ENCODE peak calls at places on chromosomes 6 and 20, in nine cellular contexts. Q is heart left ventricle, B is brain microvascular endothelial cell, V is AG04450, N is left ventricle myocardium inferior, Z is tibial nerve, K is Peyer's patch, R is left lung, Y is hepatocyte. U is an unnamed sample.

GRCh38 chr20:61430228-61430624 is 178.2 kb downstream of the CDH4 start:
- DNase-seq in Q (no peak), B (no peak), V (no peak), N (no peak), Z (no peak), K (no peak), R (no peak), Y (no peak), U (no peak)

GRCh38 chr6:47680056-47680455 is 18.3 kb upstream of the ADGRF4 start:
- DNase-seq in Q (no peak), B (no peak), V (no peak), N (no peak), Z (no peak), K (no peak), R (no peak), Y (peak; percentile 24), U (no peak)

GRCh38 chr6:3366596-3367413 is 90.0 kb downstream of the SLC22A23 start:
- DNase-seq in Q (no peak), B (no peak), V (no peak), N (no peak), Z (no peak), K (no peak), R (no peak), Y (no peak), U (peak; percentile 78)

GRCh38 chr20:45109634-45110033 is 5.3 kb downstream of the WFDC5 start:
- DNase-seq in Q (no peak), B (no peak), V (no peak), N (no peak), Z (no peak), K (no peak), R (no peak), Y (no peak), U (no peak)

GRCh38 chr20:63441136-63441776 is 31.2 kb downstream of the KCNQ2 start:
- DNase-seq in Q (no peak), B (no peak), V (no peak), N (no peak), Z (no peak), K (no peak), R (no peak), Y (no peak), U (no peak)

GRCh38 chr6:109791301-109791700 is 100.2 kb downstream of the FIG4 start:
- DNase-seq in Q (no peak), B (peak; percentile 58), V (no peak), N (no peak), Z (no peak), K (no peak), R (peak; percentile 59), Y (no peak), U (no peak)

GRCh38 chr20:63060057-63060991 is 53.6 kb upstream of the BHLHE23 start:
- DNase-seq in Q (no peak), B (peak; percentile 52), V (no peak), N (peak; percentile 10), Z (no peak), K (peak; percentile 35), R (peak; percentile 43), Y (no peak), U (peak; percentile 86)

GRCh38 chr20:23160536-23161243 is 74.6 kb upstream of the CD93 start:
- DNase-seq in Q (no peak), B (no peak), V (no peak), N (no peak), Z (peak; percentile 9), K (no peak), R (no peak), Y (no peak), U (no peak)

GRCh38 chr20:59616306-59616705 is 12.0 kb downstream of the PHACTR3 start:
- DNase-seq in Q (no peak), B (no peak), V (no peak), N (no peak), Z (no peak), K (no peak), R (no peak), Y (no peak), U (no peak)

GRCh38 chr6:39181333-39181732 is 47.9 kb downstream of the KCNK5 start:
- DNase-seq in Q (no peak), B (no peak), V (no peak), N (no peak), Z (no peak), K (no peak), R (no peak), Y (no peak), U (no peak)

GRCh38 chr6:39188577-39188976 is 40.7 kb downstream of the KCNK5 start:
- DNase-seq in Q (no peak), B (no peak), V (no peak), N (no peak), Z (no peak), K (peak; percentile 75), R (no peak), Y (no peak), U (no peak)

GRCh38 chr6:39182604-39183003 is 46.7 kb downstream of the KCNK5 start:
- DNase-seq in Q (no peak), B (no peak), V (no peak), N (no peak), Z (no peak), K (peak; percentile 39), R (no peak), Y (no peak), U (no peak)

GRCh38 chr6:39188101-39188455 is 41.2 kb downstream of the KCNK5 start:
- DNase-seq in Q (no peak), B (no peak), V (no peak), N (no peak), Z (no peak), K (no peak), R (no peak), Y (no peak), U (no peak)

GRCh38 chr6:39184906-39185580 is 44.2 kb downstream of the KCNK5 start:
- DNase-seq in Q (no peak), B (no peak), V (no peak), N (no peak), Z (no peak), K (peak; percentile 90), R (no peak), Y (peak; percentile 56), U (no peak)
- H3K27ac ChIP-seq in Q (no peak overlapping the region), B (no peak overlapping the region), V (no peak overlapping the region), N (no peak overlapping the region), Z (peak overlapping the region; percentile 50), K (peak overlapping the region; percentile 83), R (peak overlapping the region; percentile 45), Y (peak overlapping the region; percentile 94), U (no peak overlapping the region)

DNA sequence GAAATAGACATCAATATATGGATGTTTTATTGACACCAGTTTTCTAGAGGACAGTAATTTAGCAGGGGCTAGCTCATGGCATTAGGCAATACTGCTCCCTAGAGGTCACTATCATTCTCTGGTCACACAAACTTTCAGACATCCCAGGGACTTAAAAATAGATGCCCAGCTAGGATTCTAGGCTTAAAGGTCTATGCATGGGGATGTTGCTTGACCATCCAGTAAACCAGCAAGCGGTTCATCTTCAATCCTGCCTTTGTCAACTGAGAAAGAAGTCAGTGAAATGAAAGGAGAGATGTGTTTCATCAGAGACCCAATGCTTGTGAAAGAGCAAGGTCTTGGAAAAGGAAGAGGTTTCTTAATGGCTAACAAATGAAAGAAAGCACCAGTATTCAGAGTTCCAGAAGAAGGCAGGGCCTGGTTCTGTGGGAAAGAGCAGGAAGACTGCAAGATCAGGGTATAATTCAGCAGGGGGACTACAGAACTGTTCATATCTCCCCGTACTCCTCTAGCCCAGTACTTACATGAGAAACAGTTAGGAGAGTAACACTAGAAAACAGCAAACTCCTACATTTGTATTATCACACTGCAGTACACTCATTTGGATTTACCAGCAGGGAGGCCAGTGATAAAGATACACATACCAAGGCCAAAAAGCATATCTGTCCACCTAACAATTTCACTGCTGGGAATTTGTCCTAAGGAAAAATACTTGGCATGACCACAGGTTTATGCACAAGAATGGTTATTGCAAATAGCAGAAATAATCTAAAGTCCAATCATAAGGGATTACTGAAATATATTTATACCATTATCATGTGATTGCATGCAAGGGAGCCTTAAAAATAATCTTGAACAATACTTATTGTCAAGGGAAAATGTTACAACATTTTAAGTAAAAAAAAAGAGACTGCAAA is 151.4 kb upstream of the LAMA2 start:
- DNase-seq in Q (no peak), B (peak; percentile 63), V (peak; percentile 27), N (no peak), Z (no peak), K (no peak), R (no peak), Y (peak; percentile 45), U (peak; percentile 11)
- TF ChIP-seq CTCF in Q (peak; percentile 58), B (peak; percentile 76), V (peak; percentile 71), N (peak; percentile 72), Z (no peak), K (peak; percentile 59), R (peak; percentile 28), Y (peak; percentile 56), U (peak; percentile 71)

GRCh38 chr6:29014729-29015608 is 9.9 kb upstream of the ZNF311 start:
- DNase-seq in Q (no peak), B (no peak), V (no peak), N (no peak), Z (no peak), K (no peak), R (peak; percentile 78), Y (no peak), U (peak; percentile 21)

GRCh38 chr6:29021434-29021833 is 16.3 kb upstream of the ZNF311 start:
- DNase-seq in Q (no peak), B (no peak), V (no peak), N (no peak), Z (no peak), K (no peak), R (no peak), Y (no peak), U (no peak)

GRCh38 chr6:29017428-29017802 is 12.3 kb upstream of the ZNF311 start:
- DNase-seq in Q (no peak), B (no peak), V (no peak), N (no peak), Z (no peak), K (no peak), R (no peak), Y (no peak), U (no peak)

GRCh38 chr6:29019629-29020028 is 14.5 kb upstream of the ZNF311 start:
- DNase-seq in Q (no peak), B (no peak), V (no peak), N (no peak), Z (no peak), K (no peak), R (no peak), Y (no peak), U (no peak)

GRCh38 chr6:29016559-29017427 is 11.7 kb upstream of the ZNF311 start:
- DNase-seq in Q (peak; percentile 79), B (peak; percentile 83), V (peak; percentile 42), N (peak; percentile 63), Z (peak; percentile 96), K (peak; percentile 96), R (peak; percentile 90), Y (peak; percentile 87), U (peak; percentile 93)
- H3K27ac ChIP-seq in Q (no peak overlapping the region), B (no peak overlapping the region), V (no peak overlapping the region), N (no peak overlapping the region), Z (no peak overlapping the region), K (no peak overlapping the region), R (no peak overlapping the region), Y (peak overlapping the region; percentile 60), U (peak overlapping the region; percentile 28)

DNA sequence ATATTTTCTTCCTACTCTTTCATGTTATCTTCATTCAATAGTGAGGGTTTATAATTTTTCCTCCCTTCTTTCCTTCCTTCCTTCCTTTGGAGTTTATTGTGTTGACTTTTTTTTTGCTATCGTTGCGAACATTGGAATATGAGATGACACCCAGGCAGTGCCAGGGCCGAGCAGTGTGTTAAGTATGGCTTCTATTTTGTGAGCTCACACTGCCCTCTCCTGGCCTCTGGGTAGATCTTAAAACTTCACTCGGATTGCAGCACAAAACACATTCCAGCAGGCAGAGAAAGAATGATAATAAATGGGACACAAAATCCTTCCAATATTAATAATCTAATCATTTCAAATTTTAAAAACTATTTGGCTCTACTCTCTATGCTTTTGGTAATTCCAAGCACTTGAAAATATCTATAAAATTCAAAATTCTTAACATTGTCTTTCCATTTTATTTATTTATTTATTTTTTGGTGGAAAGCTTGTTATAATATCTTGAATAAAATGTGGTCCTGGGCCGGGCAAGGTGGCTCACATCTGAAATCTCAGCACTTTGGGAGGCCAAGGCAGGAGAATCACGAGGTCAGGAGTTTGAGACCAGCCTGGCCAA is 147.4 kb upstream of the OLIG3 start:
- DNase-seq in Q (peak; percentile 75), B (peak; percentile 76), V (peak; percentile 41), N (peak; percentile 45), Z (peak; percentile 79), K (peak; percentile 90), R (no peak), Y (peak; percentile 84), U (peak; percentile 57)
- TF ChIP-seq CTCF in Q (peak; percentile 71), B (peak; percentile 76), V (peak; percentile 75), N (peak; percentile 77), Z (peak; percentile 71), K (peak; percentile 90), R (peak; percentile 49), Y (peak; percentile 77), U (peak; percentile 62)

U was measured in WERI-Rb-1.